ENCODE peak calls at places on chromosomes 4 and X, in seven cellular contexts. K is ovary, F is K562, W is H1, N is A549, M is right lobe of liver, H is heart left ventricle. J is an unnamed sample.

GRCh38 chrX:69305333-69306062 is 140.2 kb upstream of the PJA1 start:
- DNase-seq in K (no peak), F (no peak), W (peak; percentile 67), N (no peak), M (no peak), H (no peak), J (no peak)

GRCh38 chrX:120125444-120125843 is 9.7 kb upstream of the RHOXF1 start:
- DNase-seq in K (peak; percentile 43), F (no peak), W (no peak), N (no peak), M (no peak), H (peak; percentile 24), J (no peak)

GRCh38 chr4:139928568-139928967 is 225.4 kb downstream of the MAML3 start:
- DNase-seq in K (no peak), F (no peak), W (no peak), N (no peak), M (no peak), H (no peak), J (no peak)

GRCh38 chrX:56366901-56367300 is 134.7 kb downstream of the KLF8 start:
- DNase-seq in K (peak; percentile 16), F (no peak), W (no peak), N (no peak), M (peak; percentile 39), H (no peak), J (no peak)

GRCh38 chrX:68682790-68683189 is 35.3 kb downstream of the STARD8 start:
- DNase-seq in K (no peak), F (no peak), W (no peak), N (no peak), M (no peak), H (no peak), J (no peak)

GRCh38 chr4:2934077-2934812 is 29.0 kb downstream of the NOP14 start:
- DNase-seq in K (peak; percentile 75), F (peak; percentile 92), W (no peak), N (peak; percentile 34), M (peak; percentile 65), H (peak; percentile 61), J (peak; percentile 57)

GRCh38 chrX:39766085-39766726 is 331.6 kb downstream of the BCOR start:
- DNase-seq in K (no peak), F (no peak), W (no peak), N (no peak), M (no peak), H (no peak), J (no peak)

GRCh38 chr4:153065286-153065685 is 129.2 kb downstream of the FHDC1 start:
- DNase-seq in K (no peak), F (no peak), W (no peak), N (no peak), M (no peak), H (no peak), J (peak; percentile 78)

GRCh38 chrX:13906103-13906502 is 89.2 kb upstream of the GPM6B start:
- DNase-seq in K (no peak), F (no peak), W (no peak), N (no peak), M (no peak), H (no peak), J (no peak)

GRCh38 chrX:102846544-102847236 is 90.4 kb upstream of the RAB40AL start:
- DNase-seq in K (no peak), F (no peak), W (no peak), N (no peak), M (no peak), H (no peak), J (no peak)

GRCh38 chr4:119581480-119581879 is 47.1 kb downstream of the PDE5A start:
- DNase-seq in K (no peak), F (no peak), W (no peak), N (no peak), M (no peak), H (no peak), J (no peak)

GRCh38 chr4:76055005-76055404 is 19.1 kb upstream of the CXCL11 start:
- DNase-seq in K (no peak), F (no peak), W (no peak), N (no peak), M (no peak), H (no peak), J (no peak)

GRCh38 chr4:115711575-115711974 is 598.2 kb upstream of the NDST4 start:
- DNase-seq in K (no peak), F (no peak), W (no peak), N (no peak), M (no peak), H (no peak), J (no peak)

GRCh38 chr4:174604198-174604597 is 81.9 kb upstream of the HPGD start:
- DNase-seq in K (no peak), F (no peak), W (no peak), N (no peak), M (no peak), H (no peak), J (no peak)

GRCh38 chr4:81564025-81564424 is 92.3 kb upstream of the RASGEF1B start:
- DNase-seq in K (no peak), F (no peak), W (no peak), N (no peak), M (no peak), H (no peak), J (no peak)

GRCh38 chrX:21412883-21413282 is 38.7 kb downstream of the CNKSR2 start:
- DNase-seq in K (no peak), F (no peak), W (no peak), N (no peak), M (no peak), H (no peak), J (no peak)

GRCh38 chr4:98260047-98260578 is 1.1 kb upstream of the RAP1GDS1 start:
- DNase-seq in K (peak; percentile 50), F (no peak), W (no peak), N (peak; percentile 36), M (peak; percentile 80), H (no peak), J (peak; percentile 73)

GRCh38 chr4:2186133-2186864 is 55.6 kb downstream of the HAUS3 start:
- DNase-seq in K (no peak), F (no peak), W (peak; percentile 59), N (no peak), M (peak; percentile 54), H (no peak), J (peak; percentile 54)

GRCh38 chrX:369563-370101 is 17.1 kb downstream of the PPP2R3B start:
- DNase-seq in K (no peak), F (peak; percentile 20), W (no peak), N (no peak), M (peak; percentile 49), H (no peak), J (no peak)

GRCh38 chr4:5747746-5748365 is 36.9 kb downstream of the EVC start:
- DNase-seq in K (no peak), F (no peak), W (no peak), N (no peak), M (no peak), H (peak; percentile 30), J (no peak)

GRCh38 chr4:100014616-100015015 is 64.5 kb upstream of the H2AZ1 start:
- DNase-seq in K (no peak), F (no peak), W (no peak), N (no peak), M (no peak), H (no peak), J (no peak)

DNA sequence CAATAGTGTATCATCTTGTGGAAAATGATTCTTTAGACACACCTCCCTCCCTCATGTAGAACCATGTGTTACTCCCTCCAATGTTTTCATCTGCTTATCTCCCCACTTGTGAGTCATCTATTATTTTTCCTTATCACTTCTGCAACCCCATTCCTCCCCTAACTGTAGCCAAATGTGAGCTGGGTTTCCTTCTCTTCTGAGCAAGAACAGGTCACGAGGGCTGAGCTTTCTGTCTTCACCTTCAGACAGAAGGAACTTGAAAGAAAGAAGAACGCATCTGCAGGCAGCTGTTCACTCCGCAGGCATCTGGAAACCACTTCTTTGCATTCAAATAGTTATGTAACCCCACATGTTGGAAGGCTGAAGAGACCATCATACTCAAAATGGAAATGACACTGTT is 1.8 kb downstream of the PPP1R2C start:
- DNase-seq in K (no peak), F (no peak), W (no peak), N (no peak), M (no peak), H (no peak), J (peak; percentile 40)
- H3K27ac ChIP-seq in K (no peak overlapping the region), F (no peak overlapping the region), W (no peak overlapping the region), N (no peak overlapping the region), M (no peak overlapping the region), H (no peak overlapping the region), J (no peak overlapping the region)

GRCh38 chrX:154525606-154526490 is 9.8 kb upstream of the FAM3A start:
- DNase-seq in K (no peak), F (no peak), W (no peak), N (no peak), M (no peak), H (no peak), J (no peak)

GRCh38 chrX:154531626-154532025 is 15.0 kb downstream of the G6PD start:
- DNase-seq in K (no peak), F (no peak), W (no peak), N (no peak), M (no peak), H (no peak), J (no peak)

GRCh38 chrX:154530286-154530685 is 14.3 kb upstream of the FAM3A start:
- DNase-seq in K (no peak), F (no peak), W (no peak), N (no peak), M (no peak), H (no peak), J (no peak)

GRCh38 chrX:154529206-154529612 is 13.2 kb upstream of the FAM3A start:
- DNase-seq in K (peak; percentile 79), F (no peak), W (no peak), N (no peak), M (no peak), H (no peak), J (no peak)

DNA sequence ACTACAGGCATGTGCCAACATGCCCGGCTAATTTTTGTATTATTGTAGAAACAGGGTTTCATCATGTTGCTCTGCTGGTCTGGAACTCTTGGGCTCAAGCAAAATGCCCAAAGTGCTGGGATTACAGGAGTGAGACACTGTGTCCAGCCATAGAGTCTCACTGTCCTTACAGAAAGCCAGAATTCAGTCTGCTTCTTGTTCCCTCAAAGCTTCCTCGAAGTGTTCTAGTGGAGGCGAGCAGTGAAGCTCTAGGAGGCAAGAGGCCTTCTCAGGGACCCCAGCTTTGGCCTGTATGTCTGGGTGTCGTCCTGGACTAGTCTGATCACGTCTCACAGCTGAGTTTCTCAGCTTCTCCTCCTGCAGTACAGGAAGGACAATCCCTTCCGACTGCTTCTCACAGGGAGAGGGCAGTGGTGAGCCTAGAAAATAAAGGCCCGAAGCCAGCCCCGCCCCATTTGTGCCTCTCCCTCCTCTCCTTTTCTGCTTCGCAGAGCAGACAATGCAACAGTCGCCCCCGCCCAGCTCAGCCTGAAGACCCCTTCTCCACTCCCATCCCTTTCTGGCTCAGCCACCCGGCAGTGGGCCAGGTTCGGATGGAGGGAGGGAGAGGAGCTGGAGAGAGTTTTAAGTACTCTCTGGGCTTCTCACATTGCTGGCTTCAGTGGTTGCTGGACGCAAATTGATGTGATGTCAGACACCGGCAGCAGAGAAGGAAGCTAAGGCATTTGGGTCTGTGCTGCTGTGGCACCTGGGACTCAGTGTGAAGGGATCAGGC is 11.1 kb upstream of the FAM3A start:
- DNase-seq in K (peak; percentile 88), F (peak; percentile 67), W (peak; percentile 74), N (no peak), M (no peak), H (peak; percentile 81), J (peak; percentile 71)
- TF ChIP-seq POLR2A in K (no peak), F (peak; percentile 39), W (peak; percentile 23), N (peak; percentile 32), M (no peak), H (no peak), J (no peak)

GRCh38 chr4:38058186-38058585 is 98.0 kb downstream of the PTTG2 start:
- DNase-seq in K (no peak), F (no peak), W (no peak), N (no peak), M (no peak), H (no peak), J (no peak)
- H3K4me1 ChIP-seq in K (peaks cover 3% of the 10 kb centered on the region), F (peaks cover 5% of the 10 kb centered on the region), W (peaks cover 2% of the 10 kb centered on the region), N (peaks cover 6% of the 10 kb centered on the region), M (no peaks in the 10 kb centered on the region), H (peaks cover 38% of the 10 kb centered on the region), J (peaks cover 14% of the 10 kb centered on the region)

GRCh38 chr4:109701566-109702399 is 1.5 kb downstream of the CASP6 start:
- DNase-seq in K (no peak), F (peak; percentile 25), W (peak; percentile 52), N (no peak), M (no peak), H (no peak), J (peak; percentile 65)
- H3K27ac ChIP-seq in K (no peak overlapping the region), F (peak overlapping the region; percentile 82), W (peak overlapping the region; percentile 64), N (peak overlapping the region; percentile 97), M (peak overlapping the region; percentile 47), H (peak overlapping the region; percentile 83), J (peak overlapping the region; percentile 99)

J was measured in Peyer's patch.